ENCODE peak calls at places on chromosome X, in nine cellular contexts. U is naive thymus-derived CD4-positive, alpha-beta T cell; G is HS-5; T is MCF 10A; M is LoVo; K is Caco-2; R is stimulated activated CD8-positive, alpha-beta memory T cell treated with anti-CD3 and anti-CD28 coated beads, Interleukin-12 subunit alpha, Interleukin-12 subunit beta, amount 100 ng/mL, for 1 hour; D is WTC11; L is Right ventricle myocardium superior. W is an unnamed sample.

GRCh38 chrX:30892591-30892990 is 3.5 kb upstream of the TAB3 start:
- DNase-seq in U (no peak), G (no peak), T (no peak), M (peak), K (peak), R (no peak), D (no peak), L (no peak), W (peak)

GRCh38 chrX:117972681-117973080 is 143.9 kb downstream of the KLHL13 start:
- DNase-seq in U (no peak), G (no peak), T (no peak), M (no peak), K (no peak), R (no peak), D (peak), L (no peak), W (no peak)

GRCh38 chrX:1359477-1359873 is 22.9 kb downstream of the IL3RA start:
- DNase-seq in U (no peak), G (no peak), T (no peak), M (no peak), K (no peak), R (no peak), D (no peak), L (no peak), W (no peak)

GRCh38 chrX:65034641-65035450 is 58.6 kb upstream of the ZC4H2 start:
- DNase-seq in U (peak), G (peak), T (no peak), M (no peak), K (peak), R (peak), D (peak), L (peak), W (peak)

GRCh38 chrX:130299279-130300009 is 30.7 kb upstream of the ZNF280C start:
- DNase-seq in U (no peak), G (no peak), T (no peak), M (no peak), K (no peak), R (no peak), D (no peak), L (no peak), W (peak)

GRCh38 chrX:45591650-45592049 is 391.0 kb upstream of the DIPK2B start:
- DNase-seq in U (no peak), G (no peak), T (no peak), M (no peak), K (no peak), R (no peak), D (no peak), L (no peak), W (no peak)

GRCh38 chrX:135535077-135535630 is 14.7 kb downstream of the INTS6L start:
- DNase-seq in U (no peak), G (no peak), T (no peak), M (no peak), K (no peak), R (no peak), D (no peak), L (no peak), W (no peak)

GRCh38 chrX:22855693-22856092 is 144.1 kb upstream of the DDX53 start:
- DNase-seq in U (no peak), G (no peak), T (no peak), M (no peak), K (no peak), R (no peak), D (no peak), L (no peak), W (no peak)

GRCh38 chrX:94545722-94546121 is 871.7 kb downstream of the FAM133A start:
- DNase-seq in U (no peak), G (no peak), T (peak), M (no peak), K (no peak), R (no peak), D (no peak), L (no peak), W (no peak)

GRCh38 chrX:38798956-38799355 is 2.3 kb upstream of the MID1IP1 start:
- DNase-seq in U (no peak), G (no peak), T (peak), M (no peak), K (no peak), R (no peak), D (no peak), L (no peak), W (no peak)

GRCh38 chrX:133849676-133850075 is 135.7 kb downstream of the GPC3 start:
- DNase-seq in U (no peak), G (peak), T (no peak), M (no peak), K (no peak), R (no peak), D (no peak), L (no peak), W (peak)

GRCh38 chrX:856901-857300 is 226.3 kb downstream of the SHOX start:
- DNase-seq in U (no peak), G (no peak), T (no peak), M (no peak), K (no peak), R (no peak), D (no peak), L (no peak), W (no peak)

GRCh38 chrX:152635941-152636340 is 1.8 kb upstream of the GABRQ start:
- DNase-seq in U (no peak), G (no peak), T (peak), M (peak), K (peak), R (no peak), D (peak), L (no peak), W (peak)

GRCh38 chrX:138057883-138058282 is 492.0 kb downstream of the ZIC3 start:
- DNase-seq in U (no peak), G (no peak), T (no peak), M (no peak), K (no peak), R (no peak), D (no peak), L (no peak), W (no peak)

GRCh38 chrX:150303386-150304097 is 59.6 kb upstream of the MAMLD1 start:
- DNase-seq in U (no peak), G (no peak), T (no peak), M (no peak), K (no peak), R (no peak), D (no peak), L (no peak), W (no peak)

GRCh38 chrX:47687249-47687648 is 28.3 kb upstream of the UXT start:
- DNase-seq in U (no peak), G (no peak), T (peak), M (no peak), K (no peak), R (no peak), D (no peak), L (no peak), W (no peak)

GRCh38 chrX:148412006-148412405 is 88.4 kb upstream of the AFF2 start:
- DNase-seq in U (no peak), G (no peak), T (peak), M (no peak), K (no peak), R (no peak), D (no peak), L (no peak), W (no peak)

GRCh38 chrX:134513091-134513490 is 53.1 kb downstream of the HPRT1 start:
- DNase-seq in U (no peak), G (no peak), T (no peak), M (no peak), K (no peak), R (no peak), D (no peak), L (no peak), W (no peak)

GRCh38 chrX:10048076-10048475 is 80.9 kb downstream of the CLDN34 start:
- DNase-seq in U (no peak), G (no peak), T (no peak), M (no peak), K (no peak), R (no peak), D (no peak), L (no peak), W (no peak)

GRCh38 chrX:24498181-24498580 is 33.1 kb downstream of the PDK3 start:
- DNase-seq in U (no peak), G (no peak), T (peak), M (no peak), K (peak), R (no peak), D (no peak), L (no peak), W (peak)

GRCh38 chrX:70007946-70008345 is 41.8 kb downstream of the AWAT2 start:
- DNase-seq in U (no peak), G (no peak), T (no peak), M (no peak), K (no peak), R (no peak), D (no peak), L (no peak), W (no peak)

GRCh38 chrX:41666251-41666650 is 22.5 kb upstream of the GPR34 start:
- DNase-seq in U (no peak), G (no peak), T (no peak), M (peak), K (no peak), R (no peak), D (no peak), L (no peak), W (no peak)

W was measured in HT-29.